ENCODE peak calls at places on chromosomes 4 and X, in four cellular contexts. H is SK-N-SH, J is GM12891, X is K562. D is an unnamed sample.

GRCh38 chrX:16239211-16239610 is 71.9 kb downstream of the MAGEB17 start:
- DNase-seq in H (no peak), J (no peak), X (no peak), D (no peak)

GRCh38 chrX:72282302-72282701 is 5.3 kb upstream of the RPS4X start:
- DNase-seq in H (no peak), J (no peak), X (no peak), D (no peak)

GRCh38 chrX:82218361-82218760 is 1016.5 kb downstream of the SH3BGRL start:
- DNase-seq in H (peak; percentile 8), J (no peak), X (peak; percentile 13), D (no peak)

GRCh38 chr4:189090174-189090814 is 850.4 kb upstream of the FRG1 start:
- DNase-seq in H (peak; percentile 40), J (no peak), X (no peak), D (no peak)

GRCh38 chr4:52868138-52868537 is 6.0 kb downstream of the RASL11B start:
- DNase-seq in H (peak; percentile 60), J (no peak), X (peak; percentile 12), D (no peak)

GRCh38 chr4:103496800-103497199 is 223.0 kb downstream of the TACR3 start:
- DNase-seq in H (no peak), J (no peak), X (no peak), D (no peak)

GRCh38 chr4:8540072-8540471 is 40.1 kb upstream of the GPR78 start:
- DNase-seq in H (no peak), J (no peak), X (no peak), D (no peak)

GRCh38 chr4:78478523-78478922 is 73.0 kb upstream of the ANXA3 start:
- DNase-seq in H (no peak), J (no peak), X (no peak), D (no peak)

GRCh38 chrX:20412871-20413486 is 146.3 kb upstream of the RPS6KA3 start:
- DNase-seq in H (no peak), J (no peak), X (no peak), D (no peak)

GRCh38 chr4:101199507-101200285 is 147.6 kb downstream of the PPP3CA start:
- DNase-seq in H (peak; percentile 2), J (no peak), X (no peak), D (no peak)

GRCh38 chrX:63764946-63765345 is 20.1 kb downstream of the ARHGEF9 start:
- DNase-seq in H (no peak), J (no peak), X (no peak), D (no peak)

GRCh38 chrX:13487731-13488505 is 81.5 kb upstream of the EGFL6 start:
- DNase-seq in H (peak; percentile 48), J (no peak), X (peak; percentile 58), D (peak; percentile 15)

GRCh38 chr4:7759221-7759620 is 180.4 kb downstream of the AFAP1 start:
- DNase-seq in H (no peak), J (peak; percentile 42), X (no peak), D (peak; percentile 54)

GRCh38 chrX:45056428-45057145 is 144.1 kb downstream of the DIPK2B start:
- DNase-seq in H (no peak), J (no peak), X (no peak), D (no peak)

GRCh38 chrX:103861200-103861599 is 29.1 kb upstream of the RAB9B start:
- DNase-seq in H (no peak), J (no peak), X (no peak), D (no peak)

GRCh38 chr4:106541253-106541652 is 172.7 kb upstream of the GIMD1 start:
- DNase-seq in H (no peak), J (no peak), X (no peak), D (no peak)

GRCh38 chrX:136674270-136674986 is 26.5 kb downstream of the CD40LG start:
- DNase-seq in H (no peak), J (no peak), X (no peak), D (no peak)

GRCh38 chr4:28772066-28772465 is 1911.4 kb downstream of the STIM2 start:
- DNase-seq in H (no peak), J (no peak), X (no peak), D (no peak)

GRCh38 chr4:99082192-99082591 is 6.4 kb downstream of the ADH5 start:
- DNase-seq in H (no peak), J (no peak), X (no peak), D (no peak)

GRCh38 chr4:42483426-42484379 is 86.4 kb downstream of the SHISA3 start:
- DNase-seq in H (no peak), J (no peak), X (no peak), D (no peak)

GRCh38 chr4:183636488-183636887 is 22.5 kb downstream of the RWDD4 start:
- DNase-seq in H (no peak), J (no peak), X (no peak), D (no peak)

GRCh38 chrX:65463550-65463949 is 71.0 kb downstream of the LAS1L start:
- DNase-seq in H (no peak), J (no peak), X (no peak), D (no peak)

GRCh38 chr4:2663275-2663674 is 92.9 kb downstream of the TNIP2 start:
- DNase-seq in H (no peak), J (no peak), X (no peak), D (no peak)

DNA sequence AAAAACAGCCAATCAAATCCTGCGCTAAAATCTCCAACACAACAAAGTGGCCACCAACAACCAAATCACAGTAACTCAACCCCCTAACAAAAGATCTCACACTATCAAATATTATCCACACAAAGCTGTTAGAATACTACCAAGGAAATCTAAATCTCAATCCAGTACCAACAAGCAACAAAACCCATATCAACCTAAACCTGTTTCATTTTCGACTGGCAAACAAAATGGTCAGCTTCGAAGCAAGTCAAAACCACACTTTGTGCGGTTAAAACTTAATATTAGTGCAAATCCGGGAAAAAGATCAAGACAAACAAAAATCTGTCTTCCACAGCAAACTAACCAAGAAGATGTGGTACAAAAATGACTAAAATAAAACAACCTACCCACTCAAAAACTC is 28.7 kb upstream of the MUC7 start:
- DNase-seq in H (no peak), J (no peak), X (no peak), D (no peak)
- TF ChIP-seq POLR2AphosphoS5 in H (no peak), J (no peak), X (no peak), D (no peak)

GRCh38 chrX:123736333-123736921 is 3.6 kb upstream of the THOC2 start:
- DNase-seq in H (peak; percentile 64), J (no peak), X (no peak), D (no peak)
- TF ChIP-seq TAF1 in H (no peak), J (no peak), X (no peak), D (no peak)

GRCh38 chrX:24395775-24396174 is 35.3 kb downstream of the SUPT20HL1 start:
- DNase-seq in H (peak; percentile 54), J (no peak), X (peak; percentile 54), D (peak; percentile 25)
- TF ChIP-seq POLR2AphosphoS5 in H (no peak), J (no peak), X (no peak), D (no peak)

GRCh38 chr4:146049802-146050201 is 111.2 kb upstream of the ZNF827 start:
- DNase-seq in H (no peak), J (no peak), X (no peak), D (no peak)

GRCh38 chr4:146053901-146054300 is 115.3 kb upstream of the ZNF827 start:
- DNase-seq in H (no peak), J (no peak), X (no peak), D (no peak)

GRCh38 chr4:146054676-146055075 is 116.1 kb upstream of the ZNF827 start:
- DNase-seq in H (no peak), J (no peak), X (no peak), D (no peak)

GRCh38 chr4:146051724-146052396 is 113.2 kb upstream of the ZNF827 start:
- DNase-seq in H (no peak), J (no peak), X (no peak), D (no peak)
- TF ChIP-seq TAF1 in H (no peak), J (no peak), X (no peak), D (no peak)

GRCh38 chrX:49174723-49175122 is 3.0 kb downstream of the PLP2 start:
- DNase-seq in H (no peak), J (no peak), X (peak; percentile 73), D (no peak)

GRCh38 chrX:49175875-49176274 is 4.2 kb downstream of the PLP2 start:
- DNase-seq in H (no peak), J (no peak), X (peak; percentile 17), D (no peak)

GRCh38 chrX:49175435-49175834 is 3.7 kb downstream of the PLP2 start:
- DNase-seq in H (no peak), J (no peak), X (peak; percentile 80), D (no peak)

GRCh38 chrX:49172280-49172780 is 632 bp downstream of the PLP2 start:
- DNase-seq in H (peak; percentile 75), J (peak; percentile 52), X (peak; percentile 77), D (no peak)

DNA sequence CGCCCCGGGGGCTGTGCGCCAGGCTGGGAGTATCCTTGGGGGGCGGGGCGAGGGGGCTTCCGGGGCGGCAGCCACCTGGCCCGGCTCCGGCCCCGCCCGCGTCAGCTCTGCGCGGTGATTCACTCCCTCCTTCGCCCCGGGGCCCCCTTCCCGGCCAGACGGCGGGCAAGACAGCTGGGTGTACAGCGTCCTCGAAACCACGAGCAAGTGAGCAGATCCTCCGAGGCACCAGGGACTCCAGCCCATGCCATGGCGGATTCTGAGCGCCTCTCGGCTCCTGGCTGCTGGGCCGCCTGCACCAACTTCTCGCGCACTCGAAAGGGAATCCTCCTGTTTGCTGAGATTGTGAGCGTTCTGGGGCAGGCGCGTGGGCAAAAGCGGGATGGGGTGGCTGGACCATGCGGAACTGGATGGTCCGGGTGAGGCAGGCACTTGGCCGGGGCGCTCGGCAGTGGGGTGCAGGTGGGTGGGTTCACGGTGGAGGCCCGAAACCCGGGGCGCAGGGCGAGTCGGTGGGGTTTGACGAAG is at the start of gene PLP2:
- DNase-seq in H (peak; percentile 76), J (no peak), X (peak; percentile 64), D (no peak)
- TF ChIP-seq POLR2AphosphoS5 in H (no peak), J (no peak), X (peak; percentile 35), D (no peak)

GRCh38 chr4:56467284-56468096 is at the start of gene SRP72:
- DNase-seq in H (peak; percentile 92), J (peak; percentile 73), X (peak; percentile 96), D (peak; percentile 72)

GRCh38 chr4:56464581-56464980 is 2.8 kb upstream of the SRP72 start:
- DNase-seq in H (no peak), J (no peak), X (no peak), D (no peak)

GRCh38 chr4:56465599-56466295 is 1.7 kb upstream of the SRP72 start:
- DNase-seq in H (no peak), J (no peak), X (peak; percentile 34), D (no peak)

GRCh38 chr4:56468097-56468422 is 643 bp downstream of the SRP72 start:
- DNase-seq in H (peak; percentile 60), J (peak; percentile 11), X (peak; percentile 69), D (peak; percentile 19)

GRCh38 chr4:56466910-56467283 is 520 bp upstream of the SRP72 start:
- DNase-seq in H (peak; percentile 22), J (no peak), X (peak; percentile 17), D (no peak)
- TF ChIP-seq TAF1 in H (no peak), J (no peak), X (no peak), D (no peak)

D was measured in GM12892.